ENCODE peak calls at places on chromosomes 3 and 15, in five cellular contexts. One of them, this sample, is unnamed.

GRCh38 chr15:31311735-31312134 is 14.9 kb upstream of the KLF13 start:
- DNase-seq in heart left ventricle: peak
- DNase-seq in NT2/D1: no peak
- DNase-seq in stimulated activated CD4-positive, alpha-beta T cell treated with anti-CD3 and anti-CD28 coated beads, Interleukin-1b, Interleukin-23, amount 100 ng/mL, for 48 hours: no peak
- DNase-seq in NCI-H510A treated with DMSO at 0.1 percent for 48 hours: no peak
- DNase-seq in this sample: no peak

GRCh38 chr3:121885386-121885785 is 8.8 kb upstream of the SLC15A2 start:
- DNase-seq in heart left ventricle: no peak
- DNase-seq in NT2/D1: no peak
- DNase-seq in stimulated activated CD4-positive, alpha-beta T cell treated with anti-CD3 and anti-CD28 coated beads, Interleukin-1b, Interleukin-23, amount 100 ng/mL, for 48 hours: no peak
- DNase-seq in NCI-H510A treated with DMSO at 0.1 percent for 48 hours: no peak
- DNase-seq in this sample: no peak

GRCh38 chr3:49411550-49411967 is 217 bp downstream of the RHOA start:
- DNase-seq in stimulated activated CD4-positive, alpha-beta T cell treated with anti-CD3 and anti-CD28 coated beads, Interleukin-1b, Interleukin-23, amount 100 ng/mL, for 48 hours: peak
- DNase-seq in NT2/D1: no peak
- DNase-seq in NCI-H510A treated with DMSO at 0.1 percent for 48 hours: no peak
- DNase-seq in heart left ventricle: peak
- DNase-seq in this sample: peak

GRCh38 chr15:96362001-96362758 is 31.7 kb downstream of the NR2F2 start:
- DNase-seq in heart left ventricle: no peak
- DNase-seq in NT2/D1: no peak
- DNase-seq in NCI-H510A treated with DMSO at 0.1 percent for 48 hours: no peak
- DNase-seq in stimulated activated CD4-positive, alpha-beta T cell treated with anti-CD3 and anti-CD28 coated beads, Interleukin-1b, Interleukin-23, amount 100 ng/mL, for 48 hours: no peak
- DNase-seq in this sample: no peak

GRCh38 chr3:149023951-149024350 is 32.6 kb downstream of the GYG1 start:
- DNase-seq in heart left ventricle: no peak
- DNase-seq in NT2/D1: no peak
- DNase-seq in NCI-H510A treated with DMSO at 0.1 percent for 48 hours: no peak
- DNase-seq in stimulated activated CD4-positive, alpha-beta T cell treated with anti-CD3 and anti-CD28 coated beads, Interleukin-1b, Interleukin-23, amount 100 ng/mL, for 48 hours: no peak
- DNase-seq in this sample: no peak

GRCh38 chr3:32817195-32817560 is 619 bp upstream of the TRIM71 start:
- DNase-seq in NCI-H510A treated with DMSO at 0.1 percent for 48 hours: no peak
- DNase-seq in NT2/D1: no peak
- DNase-seq in heart left ventricle: no peak
- DNase-seq in stimulated activated CD4-positive, alpha-beta T cell treated with anti-CD3 and anti-CD28 coated beads, Interleukin-1b, Interleukin-23, amount 100 ng/mL, for 48 hours: no peak
- DNase-seq in this sample: no peak

GRCh38 chr3:57060089-57060829 is at the start of gene SPATA12:
- DNase-seq in heart left ventricle: peak
- DNase-seq in NT2/D1: peak
- DNase-seq in stimulated activated CD4-positive, alpha-beta T cell treated with anti-CD3 and anti-CD28 coated beads, Interleukin-1b, Interleukin-23, amount 100 ng/mL, for 48 hours: no peak
- DNase-seq in NCI-H510A treated with DMSO at 0.1 percent for 48 hours: peak
- DNase-seq in this sample: peak

GRCh38 chr3:107632576-107632975 is 109.8 kb downstream of the BBX start:
- DNase-seq in stimulated activated CD4-positive, alpha-beta T cell treated with anti-CD3 and anti-CD28 coated beads, Interleukin-1b, Interleukin-23, amount 100 ng/mL, for 48 hours: no peak
- DNase-seq in heart left ventricle: no peak
- DNase-seq in NCI-H510A treated with DMSO at 0.1 percent for 48 hours: no peak
- DNase-seq in NT2/D1: no peak
- DNase-seq in this sample: no peak

GRCh38 chr3:167032267-167032876 is 347.7 kb downstream of the ZBBX start:
- DNase-seq in heart left ventricle: no peak
- DNase-seq in NT2/D1: peak
- DNase-seq in NCI-H510A treated with DMSO at 0.1 percent for 48 hours: peak
- DNase-seq in stimulated activated CD4-positive, alpha-beta T cell treated with anti-CD3 and anti-CD28 coated beads, Interleukin-1b, Interleukin-23, amount 100 ng/mL, for 48 hours: no peak
- DNase-seq in this sample: no peak

GRCh38 chr15:58139631-58140522 is 1.7 kb downstream of the AQP9 start:
- DNase-seq in heart left ventricle: no peak
- DNase-seq in NCI-H510A treated with DMSO at 0.1 percent for 48 hours: no peak
- DNase-seq in stimulated activated CD4-positive, alpha-beta T cell treated with anti-CD3 and anti-CD28 coated beads, Interleukin-1b, Interleukin-23, amount 100 ng/mL, for 48 hours: no peak
- DNase-seq in NT2/D1: no peak
- DNase-seq in this sample: no peak

GRCh38 chr15:66772967-66773873 is 71.2 kb downstream of the SMAD6 start:
- DNase-seq in NCI-H510A treated with DMSO at 0.1 percent for 48 hours: no peak
- DNase-seq in heart left ventricle: peak
- DNase-seq in stimulated activated CD4-positive, alpha-beta T cell treated with anti-CD3 and anti-CD28 coated beads, Interleukin-1b, Interleukin-23, amount 100 ng/mL, for 48 hours: no peak
- DNase-seq in NT2/D1: no peak
- DNase-seq in this sample: peak

GRCh38 chr3:72177075-72178050 is 392.4 kb upstream of the PROK2 start:
- DNase-seq in NT2/D1: no peak
- DNase-seq in NCI-H510A treated with DMSO at 0.1 percent for 48 hours: no peak
- DNase-seq in stimulated activated CD4-positive, alpha-beta T cell treated with anti-CD3 and anti-CD28 coated beads, Interleukin-1b, Interleukin-23, amount 100 ng/mL, for 48 hours: peak
- DNase-seq in heart left ventricle: peak
- DNase-seq in this sample: peak

GRCh38 chr3:48243886-48244285 is 3.0 kb downstream of the ZNF589 start:
- DNase-seq in heart left ventricle: no peak
- DNase-seq in NCI-H510A treated with DMSO at 0.1 percent for 48 hours: no peak
- DNase-seq in NT2/D1: no peak
- DNase-seq in stimulated activated CD4-positive, alpha-beta T cell treated with anti-CD3 and anti-CD28 coated beads, Interleukin-1b, Interleukin-23, amount 100 ng/mL, for 48 hours: no peak
- DNase-seq in this sample: peak

GRCh38 chr15:70522323-70522966 is 240.9 kb downstream of the UACA start:
- DNase-seq in stimulated activated CD4-positive, alpha-beta T cell treated with anti-CD3 and anti-CD28 coated beads, Interleukin-1b, Interleukin-23, amount 100 ng/mL, for 48 hours: no peak
- DNase-seq in heart left ventricle: no peak
- DNase-seq in NCI-H510A treated with DMSO at 0.1 percent for 48 hours: no peak
- DNase-seq in NT2/D1: no peak
- DNase-seq in this sample: no peak

GRCh38 chr15:30865257-30865656 is 38.5 kb upstream of the FAN1 start:
- DNase-seq in NT2/D1: no peak
- DNase-seq in stimulated activated CD4-positive, alpha-beta T cell treated with anti-CD3 and anti-CD28 coated beads, Interleukin-1b, Interleukin-23, amount 100 ng/mL, for 48 hours: no peak
- DNase-seq in heart left ventricle: no peak
- DNase-seq in NCI-H510A treated with DMSO at 0.1 percent for 48 hours: no peak
- DNase-seq in this sample: no peak

GRCh38 chr3:55271549-55271948 is 215.6 kb downstream of the WNT5A start:
- DNase-seq in stimulated activated CD4-positive, alpha-beta T cell treated with anti-CD3 and anti-CD28 coated beads, Interleukin-1b, Interleukin-23, amount 100 ng/mL, for 48 hours: no peak
- DNase-seq in NCI-H510A treated with DMSO at 0.1 percent for 48 hours: no peak
- DNase-seq in NT2/D1: no peak
- DNase-seq in heart left ventricle: no peak
- DNase-seq in this sample: no peak

GRCh38 chr3:108546249-108546648 is 35.9 kb upstream of the MYH15 start:
- DNase-seq in NT2/D1: no peak
- DNase-seq in stimulated activated CD4-positive, alpha-beta T cell treated with anti-CD3 and anti-CD28 coated beads, Interleukin-1b, Interleukin-23, amount 100 ng/mL, for 48 hours: no peak
- DNase-seq in NCI-H510A treated with DMSO at 0.1 percent for 48 hours: no peak
- DNase-seq in heart left ventricle: no peak
- DNase-seq in this sample: no peak

GRCh38 chr3:140050977-140051957 is 116.3 kb downstream of the CLSTN2 start:
- DNase-seq in NCI-H510A treated with DMSO at 0.1 percent for 48 hours: no peak
- DNase-seq in heart left ventricle: no peak
- DNase-seq in NT2/D1: no peak
- DNase-seq in stimulated activated CD4-positive, alpha-beta T cell treated with anti-CD3 and anti-CD28 coated beads, Interleukin-1b, Interleukin-23, amount 100 ng/mL, for 48 hours: no peak
- DNase-seq in this sample: no peak

GRCh38 chr3:107329088-107329487 is 48.2 kb upstream of the CCDC54 start:
- DNase-seq in NCI-H510A treated with DMSO at 0.1 percent for 48 hours: no peak
- DNase-seq in heart left ventricle: no peak
- DNase-seq in stimulated activated CD4-positive, alpha-beta T cell treated with anti-CD3 and anti-CD28 coated beads, Interleukin-1b, Interleukin-23, amount 100 ng/mL, for 48 hours: no peak
- DNase-seq in NT2/D1: no peak
- DNase-seq in this sample: no peak

GRCh38 chr15:75718326-75718725 is 5.7 kb upstream of the CSPG4 start:
- DNase-seq in NCI-H510A treated with DMSO at 0.1 percent for 48 hours: no peak
- DNase-seq in heart left ventricle: no peak
- DNase-seq in stimulated activated CD4-positive, alpha-beta T cell treated with anti-CD3 and anti-CD28 coated beads, Interleukin-1b, Interleukin-23, amount 100 ng/mL, for 48 hours: no peak
- DNase-seq in NT2/D1: no peak
- DNase-seq in this sample: no peak

GRCh38 chr15:37028609-37029287 is 71.6 kb downstream of the MEIS2 start:
- DNase-seq in stimulated activated CD4-positive, alpha-beta T cell treated with anti-CD3 and anti-CD28 coated beads, Interleukin-1b, Interleukin-23, amount 100 ng/mL, for 48 hours: no peak
- DNase-seq in heart left ventricle: no peak
- DNase-seq in NT2/D1: no peak
- DNase-seq in NCI-H510A treated with DMSO at 0.1 percent for 48 hours: no peak
- DNase-seq in this sample: no peak

GRCh38 chr3:9787714-9788113 is 4.6 kb downstream of the TADA3 start:
- DNase-seq in stimulated activated CD4-positive, alpha-beta T cell treated with anti-CD3 and anti-CD28 coated beads, Interleukin-1b, Interleukin-23, amount 100 ng/mL, for 48 hours: peak
- DNase-seq in heart left ventricle: no peak
- DNase-seq in NT2/D1: no peak
- DNase-seq in NCI-H510A treated with DMSO at 0.1 percent for 48 hours: no peak
- DNase-seq in this sample: no peak

GRCh38 chr3:111319598-111319997 is 222.4 kb upstream of the CD96 start:
- DNase-seq in heart left ventricle: no peak
- DNase-seq in NT2/D1: no peak
- DNase-seq in stimulated activated CD4-positive, alpha-beta T cell treated with anti-CD3 and anti-CD28 coated beads, Interleukin-1b, Interleukin-23, amount 100 ng/mL, for 48 hours: no peak
- DNase-seq in NCI-H510A treated with DMSO at 0.1 percent for 48 hours: no peak
- DNase-seq in this sample: no peak

GRCh38 chr15:93020976-93021772 is 67.8 kb downstream of the RGMA start:
- DNase-seq in NCI-H510A treated with DMSO at 0.1 percent for 48 hours: no peak
- DNase-seq in heart left ventricle: no peak
- DNase-seq in stimulated activated CD4-positive, alpha-beta T cell treated with anti-CD3 and anti-CD28 coated beads, Interleukin-1b, Interleukin-23, amount 100 ng/mL, for 48 hours: no peak
- DNase-seq in NT2/D1: no peak
- DNase-seq in this sample: no peak

GRCh38 chr15:62119926-62120273 is 45.2 kb downstream of the C2CD4B start:
- DNase-seq in NCI-H510A treated with DMSO at 0.1 percent for 48 hours: no peak
- DNase-seq in heart left ventricle: no peak
- DNase-seq in NT2/D1: no peak
- DNase-seq in stimulated activated CD4-positive, alpha-beta T cell treated with anti-CD3 and anti-CD28 coated beads, Interleukin-1b, Interleukin-23, amount 100 ng/mL, for 48 hours: no peak
- DNase-seq in this sample: no peak

GRCh38 chr3:44000586-44000985 is 241.1 kb upstream of the TOPAZ1 start:
- DNase-seq in stimulated activated CD4-positive, alpha-beta T cell treated with anti-CD3 and anti-CD28 coated beads, Interleukin-1b, Interleukin-23, amount 100 ng/mL, for 48 hours: no peak
- DNase-seq in NT2/D1: no peak
- DNase-seq in NCI-H510A treated with DMSO at 0.1 percent for 48 hours: peak
- DNase-seq in heart left ventricle: no peak
- DNase-seq in this sample: no peak

GRCh38 chr3:156059950-156060501 is 60.4 kb upstream of the KCNAB1 start:
- DNase-seq in stimulated activated CD4-positive, alpha-beta T cell treated with anti-CD3 and anti-CD28 coated beads, Interleukin-1b, Interleukin-23, amount 100 ng/mL, for 48 hours: no peak
- DNase-seq in NT2/D1: no peak
- DNase-seq in heart left ventricle: no peak
- DNase-seq in NCI-H510A treated with DMSO at 0.1 percent for 48 hours: no peak
- DNase-seq in this sample: no peak

GRCh38 chr3:134149286-134149685 is 101.4 kb downstream of the RYK start:
- DNase-seq in heart left ventricle: no peak
- DNase-seq in stimulated activated CD4-positive, alpha-beta T cell treated with anti-CD3 and anti-CD28 coated beads, Interleukin-1b, Interleukin-23, amount 100 ng/mL, for 48 hours: no peak
- DNase-seq in NCI-H510A treated with DMSO at 0.1 percent for 48 hours: no peak
- DNase-seq in NT2/D1: no peak
- DNase-seq in this sample: no peak

GRCh38 chr15:68833734-68834334 is 13.1 kb upstream of the ANP32A start:
- DNase-seq in heart left ventricle: no peak
- DNase-seq in NT2/D1: no peak
- DNase-seq in stimulated activated CD4-positive, alpha-beta T cell treated with anti-CD3 and anti-CD28 coated beads, Interleukin-1b, Interleukin-23, amount 100 ng/mL, for 48 hours: no peak
- DNase-seq in NCI-H510A treated with DMSO at 0.1 percent for 48 hours: no peak
- DNase-seq in this sample: no peak

GRCh38 chr15:100113351-100114075 is 228.3 kb downstream of the ADAMTS17 start:
- DNase-seq in stimulated activated CD4-positive, alpha-beta T cell treated with anti-CD3 and anti-CD28 coated beads, Interleukin-1b, Interleukin-23, amount 100 ng/mL, for 48 hours: no peak
- DNase-seq in NCI-H510A treated with DMSO at 0.1 percent for 48 hours: no peak
- DNase-seq in NT2/D1: no peak
- DNase-seq in heart left ventricle: peak
- DNase-seq in this sample: no peak

GRCh38 chr3:138213373-138214085 is 26.4 kb downstream of the ARMC8 start:
- DNase-seq in NT2/D1: no peak
- DNase-seq in stimulated activated CD4-positive, alpha-beta T cell treated with anti-CD3 and anti-CD28 coated beads, Interleukin-1b, Interleukin-23, amount 100 ng/mL, for 48 hours: no peak
- DNase-seq in NCI-H510A treated with DMSO at 0.1 percent for 48 hours: no peak
- DNase-seq in heart left ventricle: no peak
- DNase-seq in this sample: no peak

GRCh38 chr15:75693501-75694240 is 19.0 kb downstream of the CSPG4 start:
- DNase-seq in NCI-H510A treated with DMSO at 0.1 percent for 48 hours: no peak
- DNase-seq in NT2/D1: no peak
- DNase-seq in heart left ventricle: no peak
- DNase-seq in stimulated activated CD4-positive, alpha-beta T cell treated with anti-CD3 and anti-CD28 coated beads, Interleukin-1b, Interleukin-23, amount 100 ng/mL, for 48 hours: no peak
- DNase-seq in this sample: no peak

GRCh38 chr3:129625071-129625874 is 18.8 kb upstream of the PLXND1 start:
- DNase-seq in NCI-H510A treated with DMSO at 0.1 percent for 48 hours: no peak
- DNase-seq in heart left ventricle: peak
- DNase-seq in NT2/D1: no peak
- DNase-seq in stimulated activated CD4-positive, alpha-beta T cell treated with anti-CD3 and anti-CD28 coated beads, Interleukin-1b, Interleukin-23, amount 100 ng/mL, for 48 hours: no peak
- DNase-seq in this sample: peak

GRCh38 chr3:42009456-42009855 is 47.6 kb upstream of the ULK4 start:
- DNase-seq in stimulated activated CD4-positive, alpha-beta T cell treated with anti-CD3 and anti-CD28 coated beads, Interleukin-1b, Interleukin-23, amount 100 ng/mL, for 48 hours: no peak
- DNase-seq in NCI-H510A treated with DMSO at 0.1 percent for 48 hours: no peak
- DNase-seq in NT2/D1: no peak
- DNase-seq in heart left ventricle: no peak
- DNase-seq in this sample: no peak

GRCh38 chr3:19972056-19972455 is 25.2 kb downstream of the RAB5A start:
- DNase-seq in NCI-H510A treated with DMSO at 0.1 percent for 48 hours: no peak
- DNase-seq in heart left ventricle: no peak
- DNase-seq in stimulated activated CD4-positive, alpha-beta T cell treated with anti-CD3 and anti-CD28 coated beads, Interleukin-1b, Interleukin-23, amount 100 ng/mL, for 48 hours: no peak
- DNase-seq in NT2/D1: no peak
- DNase-seq in this sample: no peak

GRCh38 chr3:58012302-58012701 is 4.1 kb downstream of the FLNB start:
- DNase-seq in stimulated activated CD4-positive, alpha-beta T cell treated with anti-CD3 and anti-CD28 coated beads, Interleukin-1b, Interleukin-23, amount 100 ng/mL, for 48 hours: no peak
- DNase-seq in NT2/D1: no peak
- DNase-seq in heart left ventricle: no peak
- DNase-seq in NCI-H510A treated with DMSO at 0.1 percent for 48 hours: no peak
- DNase-seq in this sample: no peak

GRCh38 chr3:194097141-194097880 is 38.6 kb upstream of the HES1 start:
- DNase-seq in stimulated activated CD4-positive, alpha-beta T cell treated with anti-CD3 and anti-CD28 coated beads, Interleukin-1b, Interleukin-23, amount 100 ng/mL, for 48 hours: no peak
- DNase-seq in NCI-H510A treated with DMSO at 0.1 percent for 48 hours: no peak
- DNase-seq in heart left ventricle: peak
- DNase-seq in NT2/D1: no peak
- DNase-seq in this sample: no peak

This sample was measured in sigmoid colon.